ENCODE peak calls at places on chromosome 5, in four cellular contexts. S is HCT116, J is HepG2, N is GM12878. I is an unnamed sample.
A peak's percentile ranks its signal among the peaks of the same experiment; 100 is the strongest.

GRCh38 chr5:51652980-51653379 is 269.7 kb downstream of the ISL1 start:
- DNase-seq in S (no peak), J (no peak), N (no peak), I (no peak)

GRCh38 chr5:143886621-143887301 is 74.8 kb downstream of the HMHB1 start:
- DNase-seq in S (no peak), J (no peak), N (no peak), I (no peak)

GRCh38 chr5:103890313-103890712 is 327.7 kb upstream of the NUDT12 start:
- DNase-seq in S (no peak), J (no peak), N (no peak), I (no peak)

GRCh38 chr5:179287631-179288030 is 57.6 kb downstream of the ADAMTS2 start:
- DNase-seq in S (no peak), J (no peak), N (no peak), I (no peak)

GRCh38 chr5:172795401-172795977 is 24.5 kb upstream of the DUSP1 start:
- DNase-seq in S (no peak), J (no peak), N (no peak), I (peak; percentile 26)

GRCh38 chr5:125002727-125003598 is 256.5 kb upstream of the ZNF608 start:
- DNase-seq in S (no peak), J (no peak), N (peak; percentile 55), I (peak; percentile 67)

GRCh38 chr5:116013207-116013777 is 19.0 kb upstream of the ARL14EPL start:
- DNase-seq in S (no peak), J (no peak), N (no peak), I (peak; percentile 24)

GRCh38 chr5:68250662-68251298 is 35.2 kb downstream of the PIK3R1 start:
- DNase-seq in S (no peak), J (no peak), N (no peak), I (no peak)

GRCh38 chr5:9851458-9851857 is 221.3 kb upstream of the TAS2R1 start:
- DNase-seq in S (no peak), J (no peak), N (no peak), I (no peak)

GRCh38 chr5:172410839-172411238 is 43.5 kb downstream of the SH3PXD2B start:
- DNase-seq in S (no peak), J (no peak), N (no peak), I (no peak)

GRCh38 chr5:4022056-4022670 is 426.5 kb downstream of the IRX1 start:
- DNase-seq in S (no peak), J (no peak), N (no peak), I (no peak)

GRCh38 chr5:38678079-38678478 is 121.6 kb upstream of the LIFR start:
- DNase-seq in S (no peak), J (no peak), N (no peak), I (no peak)

GRCh38 chr5:58849995-58850667 is 267.3 kb downstream of the RAB3C start:
- DNase-seq in S (peak; percentile 21), J (peak; percentile 87), N (no peak), I (peak; percentile 82)

GRCh38 chr5:34053133-34053532 is 10.1 kb upstream of the C1QTNF3 start:
- DNase-seq in S (no peak), J (no peak), N (no peak), I (no peak)

GRCh38 chr5:76849767-76850291 is at the start of gene S100Z:
- DNase-seq in S (no peak), J (no peak), N (no peak), I (no peak)

GRCh38 chr5:98398465-98398864 is 375.0 kb upstream of the RGMB start:
- DNase-seq in S (no peak), J (no peak), N (no peak), I (no peak)

GRCh38 chr5:176770431-176770830 is 39.9 kb upstream of the UNC5A start:
- DNase-seq in S (no peak), J (no peak), N (no peak), I (no peak)

GRCh38 chr5:95042040-95042439 is 242.9 kb downstream of the MCTP1 start:
- DNase-seq in S (no peak), J (no peak), N (no peak), I (no peak)

GRCh38 chr5:155222393-155222792 is 208.8 kb downstream of the KIF4B start:
- DNase-seq in S (no peak), J (no peak), N (no peak), I (no peak)

GRCh38 chr5:178535299-178536175 is 54.7 kb downstream of the COL23A1 start:
- DNase-seq in S (no peak), J (no peak), N (no peak), I (no peak)

GRCh38 chr5:36073595-36074216 is 7.0 kb upstream of the UGT3A2 start:
- DNase-seq in S (peak; percentile 22), J (peak; percentile 38), N (no peak), I (peak; percentile 84)

GRCh38 chr5:167801999-167802398 is 489.4 kb upstream of the WWC1 start:
- DNase-seq in S (no peak), J (no peak), N (no peak), I (no peak)

GRCh38 chr5:178142642-178143041 is 11.0 kb downstream of the NHP2 start:
- DNase-seq in S (no peak), J (no peak), N (no peak), I (no peak)

GRCh38 chr5:81482595-81482994 is 88.7 kb upstream of the ACOT12 start:
- DNase-seq in S (no peak), J (no peak), N (no peak), I (no peak)

GRCh38 chr5:157172408-157172807 is 6.3 kb upstream of the GARIN3 start:
- DNase-seq in S (no peak), J (no peak), N (peak; percentile 98), I (no peak)

GRCh38 chr5:74382864-74383618 is 257.5 kb downstream of the ENC1 start:
- DNase-seq in S (no peak), J (no peak), N (no peak), I (no peak)

GRCh38 chr5:159451197-159452052 is 121.1 kb upstream of the IL12B start:
- DNase-seq in S (peak; percentile 46), J (no peak), N (no peak), I (no peak)

DNA sequence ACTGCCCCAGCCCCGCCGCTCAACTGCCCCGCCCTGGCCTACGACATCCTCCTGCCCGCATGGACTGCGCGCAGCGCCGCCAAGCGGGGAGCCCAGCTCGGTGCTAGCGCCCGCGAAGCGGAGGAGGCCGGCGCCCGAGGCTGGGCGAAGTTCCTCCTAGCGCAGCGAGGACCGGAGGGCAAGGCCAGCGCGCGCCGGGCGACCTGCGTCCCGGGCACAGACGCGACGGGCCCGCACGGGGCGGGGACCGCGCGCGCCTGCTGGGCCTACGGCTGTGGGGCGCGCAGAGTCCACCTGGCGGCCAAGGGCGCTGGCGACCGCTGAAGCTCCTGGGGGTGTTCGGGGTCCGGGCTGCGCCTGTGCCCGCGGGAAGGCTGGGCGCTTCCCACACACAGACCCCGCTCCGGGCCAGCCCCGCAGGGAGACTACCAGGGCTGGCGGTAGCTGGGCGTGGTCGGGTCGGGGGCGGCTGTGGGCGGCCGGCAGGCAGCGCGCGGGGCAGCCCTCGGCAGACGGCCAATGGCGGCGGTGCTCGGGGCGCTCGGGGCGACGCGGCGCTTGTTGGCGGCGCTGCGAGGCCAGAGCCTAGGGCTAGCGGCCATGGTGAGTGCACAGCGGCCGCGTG is at the start of gene PCBD2:
- DNase-seq in S (peak; percentile 83), J (peak; percentile 80), N (peak; percentile 73), I (peak; percentile 96)
- TF ChIP-seq POLR2AphosphoS5 in S (peak; percentile 75), J (peak; percentile 49), N (peak; percentile 81), I (peak; percentile 50)

DNA sequence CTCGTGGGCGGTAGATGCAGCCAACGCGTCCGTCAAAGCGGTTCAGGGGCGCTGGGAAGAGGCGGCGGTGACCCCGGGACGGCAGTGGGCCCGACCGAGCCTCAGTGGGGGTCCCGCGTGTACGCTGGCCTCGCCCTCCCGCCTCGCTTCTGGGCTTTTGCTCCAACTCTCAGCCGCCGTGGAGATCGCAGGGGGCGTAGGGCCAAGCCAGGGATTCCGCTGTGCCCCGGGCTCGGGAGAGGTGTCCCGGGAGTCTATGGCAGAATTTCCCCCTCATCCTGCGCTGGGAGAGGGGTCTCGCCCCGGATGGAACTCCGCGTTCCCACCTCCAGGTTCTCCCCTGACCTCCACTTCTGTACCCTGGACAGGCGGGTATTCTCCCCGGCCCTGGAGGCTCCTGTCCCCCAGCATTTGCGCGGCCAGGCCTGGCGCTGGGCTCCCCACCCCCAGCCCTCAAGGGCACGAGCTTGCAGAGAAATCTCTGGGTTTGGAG is 131.9 kb downstream of the MRPL36 start:
- DNase-seq in S (no peak), J (no peak), N (no peak), I (peak; percentile 29)
- TF ChIP-seq EZH2 in S (no peak), J (no peak), N (no peak), I (no peak)

GRCh38 chr5:141772281-141772680 is 90.3 kb upstream of the ARAP3 start:
- DNase-seq in S (no peak), J (no peak), N (no peak), I (no peak)
- H3K4me2 ChIP-seq in S (no peak overlapping the region), J (no peak overlapping the region), N (no peak overlapping the region), I (peak overlapping the region; percentile 14)

DNA sequence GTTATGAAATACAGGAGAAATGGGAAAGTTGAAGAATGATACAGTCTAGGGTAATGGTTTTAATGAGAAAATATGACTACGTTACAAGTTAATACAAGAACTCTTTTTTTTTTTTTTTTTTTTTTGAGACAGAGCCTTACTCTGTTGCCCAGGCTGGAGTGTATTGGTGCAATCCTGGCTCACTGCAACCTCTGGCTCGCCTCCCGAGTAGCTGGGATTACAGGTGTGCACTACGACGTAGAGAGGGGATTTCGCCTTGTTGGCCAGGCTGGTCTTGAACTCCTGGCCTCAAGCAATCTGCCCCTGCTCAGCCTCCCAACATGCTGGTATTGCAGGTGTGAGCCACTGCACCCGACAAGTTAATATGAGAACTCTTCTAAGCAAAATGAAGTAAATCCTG is 77.1 kb upstream of the SELENOP start:
- DNase-seq in S (no peak), J (no peak), N (no peak), I (no peak)
- TF ChIP-seq POLR2AphosphoS5 in S (no peak), J (no peak), N (no peak), I (no peak)

DNA sequence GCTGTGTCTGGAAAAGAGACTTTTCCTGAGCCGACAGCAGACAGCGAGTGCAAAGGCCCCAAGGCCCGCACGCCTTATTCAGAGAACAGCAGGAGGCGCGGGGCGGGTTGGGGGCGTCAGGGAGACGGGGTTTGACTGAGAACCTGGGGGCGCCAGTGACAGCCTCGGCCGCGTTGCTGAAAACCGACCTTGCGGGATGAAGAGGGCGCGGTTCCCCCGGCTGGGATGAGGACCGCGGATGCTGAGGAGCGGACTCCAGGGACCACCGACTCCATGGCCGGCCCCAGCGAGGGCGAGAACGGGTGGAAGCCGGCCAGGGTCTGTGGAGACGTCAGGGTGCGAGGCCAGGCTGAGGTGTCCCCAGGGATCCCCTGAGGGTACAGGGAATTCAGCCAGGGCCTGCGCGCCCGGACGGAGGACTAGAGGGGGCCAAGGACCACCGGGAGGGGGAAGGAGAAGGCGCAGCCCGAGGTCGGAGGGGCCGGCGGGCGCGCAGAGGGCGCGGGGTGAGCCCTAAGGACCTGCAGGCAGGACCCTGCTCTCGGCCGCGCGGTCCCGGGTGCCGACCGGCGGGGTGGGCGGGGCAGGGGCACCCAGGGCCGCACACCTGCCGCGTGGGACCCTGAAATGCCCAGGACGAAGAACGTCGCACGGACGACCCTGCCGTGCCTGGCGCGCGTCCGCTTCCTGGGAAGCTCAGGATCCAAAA is 836 bp upstream of the AHRR start:
- DNase-seq in S (no peak), J (no peak), N (no peak), I (peak; percentile 58)
- TF ChIP-seq EZH2 in S (no peak), J (no peak), N (no peak), I (no peak)

GRCh38 chr5:65068410-65068809 is 299.7 kb downstream of the CWC27 start:
- DNase-seq in S (no peak), J (no peak), N (no peak), I (no peak)
- H3K4me2 ChIP-seq in S (no peak overlapping the region), J (no peak overlapping the region), N (no peak overlapping the region), I (no peak overlapping the region)